ENCODE peak calls at places on chromosomes 1 and 21, in eight cellular contexts. C is body of pancreas; X is fibroblast of the aortic adventitia; V is HTR-8/SVneo; T is Caki2; N is AG08395; P is stimulated activated CD8-positive, alpha-beta memory T cell treated with anti-CD3 and anti-CD28 coated beads, Interleukin-2, amount 100 ng/mL, for 48 hours; F is CD8-positive, alpha-beta T cell. D is an unnamed sample.
A peak's percentile ranks its signal among the peaks of the same experiment; 100 is the strongest.

GRCh38 chr1:181504294-181505115 is 21.2 kb downstream of the CACNA1E start:
- DNase-seq in C (no peak), X (no peak), V (peak; percentile 15), T (peak; percentile 7), N (no peak), P (no peak), F (no peak), D (no peak)

GRCh38 chr1:85283475-85284199 is 7.2 kb upstream of the BCL10 start:
- DNase-seq in C (peak; percentile 80), X (no peak), V (no peak), T (peak; percentile 49), N (no peak), P (no peak), F (no peak), D (peak; percentile 82)

GRCh38 chr1:54493608-54494007 is 54.4 kb upstream of the ACOT11 start:
- DNase-seq in C (no peak), X (peak; percentile 15), V (no peak), T (no peak), N (no peak), P (no peak), F (no peak), D (no peak)

GRCh38 chr1:154760469-154760933 is 109.6 kb downstream of the KCNN3 start:
- DNase-seq in C (peak; percentile 75), X (no peak), V (peak; percentile 48), T (no peak), N (peak; percentile 20), P (peak; percentile 75), F (peak; percentile 93), D (peak; percentile 47)

GRCh38 chr1:244100276-244100675 is 49.2 kb downstream of the ZBTB18 start:
- DNase-seq in C (no peak), X (no peak), V (no peak), T (no peak), N (no peak), P (no peak), F (no peak), D (no peak)

GRCh38 chr21:35035581-35035980 is 13.5 kb downstream of the RUNX1 start:
- DNase-seq in C (no peak), X (no peak), V (no peak), T (no peak), N (no peak), P (no peak), F (no peak), D (no peak)

GRCh38 chr1:54792686-54793282 is 8.3 kb downstream of the TTC22 start:
- DNase-seq in C (no peak), X (no peak), V (no peak), T (no peak), N (no peak), P (no peak), F (no peak), D (no peak)

GRCh38 chr1:43533615-43534014 is 2.9 kb downstream of the PTPRF start:
- DNase-seq in C (no peak), X (no peak), V (no peak), T (no peak), N (no peak), P (no peak), F (no peak), D (no peak)

GRCh38 chr1:162222735-162223134 is 153.2 kb downstream of the NOS1AP start:
- DNase-seq in C (no peak), X (no peak), V (no peak), T (no peak), N (no peak), P (no peak), F (no peak), D (no peak)

GRCh38 chr1:27044613-27045091 is 32.0 kb upstream of the TENT5B start:
- DNase-seq in C (peak; percentile 88), X (peak; percentile 82), V (peak; percentile 72), T (peak; percentile 69), N (peak; percentile 84), P (peak; percentile 77), F (peak; percentile 94), D (peak; percentile 78)

GRCh38 chr1:196896355-196896754 is 8.5 kb downstream of the CFHR4 start:
- DNase-seq in C (no peak), X (no peak), V (no peak), T (no peak), N (no peak), P (no peak), F (no peak), D (no peak)

GRCh38 chr1:182644863-182645262 is 39.5 kb downstream of the RGS8 start:
- DNase-seq in C (no peak), X (no peak), V (no peak), T (peak; percentile 22), N (no peak), P (no peak), F (no peak), D (no peak)

GRCh38 chr1:228460830-228461229 is 26.4 kb upstream of the RNF187 start:
- DNase-seq in C (no peak), X (no peak), V (no peak), T (no peak), N (no peak), P (no peak), F (no peak), D (no peak)

GRCh38 chr1:28813931-28814465 is 2.0 kb downstream of the OPRD1 start:
- DNase-seq in C (no peak), X (no peak), V (no peak), T (no peak), N (no peak), P (no peak), F (no peak), D (no peak)